ENCODE peak calls at places on chromosomes 11 and 22, in nine cellular contexts. S is stomach, C is SK-N-SH, B is upper lobe of left lung, F is Panc1, A is suprapubic skin, V is HCT116, P is HepG2, D is vagina. N is an unnamed sample.
A peak's percentile ranks its signal among the peaks of the same experiment; 100 is the strongest.

GRCh38 chr11:28505216-28505615 is 397.0 kb downstream of the METTL15 start:
- DNase-seq in S (no peak), D (no peak), P (no peak), V (no peak), F (no peak), A (no peak), C (no peak), B (no peak), N (no peak)

GRCh38 chr11:32500001-32500400 is 64.7 kb upstream of the WT1 start:
- DNase-seq in F (no peak), A (no peak), S (no peak), P (no peak), V (no peak), D (no peak), C (no peak), B (no peak), N (no peak)

GRCh38 chr11:60924110-60924905 is at the start of gene TMEM132A:
- DNase-seq in P (peak; percentile 37), C (peak; percentile 99), B (peak; percentile 91), F (no peak), A (no peak), V (peak; percentile 37), D (no peak), S (peak; percentile 82), N (peak; percentile 74)

GRCh38 chr11:126607374-126607773 is 251.9 kb downstream of the ST3GAL4 start:
- DNase-seq in F (peak; percentile 30), V (peak; percentile 31), S (peak; percentile 64), D (no peak), A (peak; percentile 58), B (no peak), C (peak; percentile 83), P (peak; percentile 33), N (peak; percentile 25)

GRCh38 chr11:2531987-2532703 is 87.3 kb downstream of the KCNQ1 start:
- DNase-seq in A (peak; percentile 70), C (no peak), B (peak; percentile 58), S (no peak), D (no peak), V (no peak), P (no peak), F (no peak), N (peak; percentile 8)

GRCh38 chr11:18312012-18312411 is 9.9 kb downstream of the HPS5 start:
- DNase-seq in D (no peak), A (no peak), S (no peak), V (no peak), P (no peak), F (no peak), C (no peak), B (no peak), N (no peak)

GRCh38 chr11:109939176-109939810 is 153.9 kb upstream of the ZC3H12C start:
- DNase-seq in P (peak; percentile 54), S (no peak), C (peak; percentile 50), B (no peak), A (no peak), F (peak; percentile 67), V (peak; percentile 85), D (no peak), N (peak; percentile 11)

GRCh38 chr11:111357150-111358037 is 21.7 kb downstream of the POU2AF1 start:
- DNase-seq in S (no peak), D (peak; percentile 78), B (peak; percentile 61), F (no peak), P (peak; percentile 35), V (no peak), C (peak; percentile 39), A (no peak), N (no peak)

GRCh38 chr11:117017456-117017855 is 80.8 kb downstream of the SIK3 start:
- DNase-seq in D (no peak), V (no peak), C (no peak), P (no peak), A (no peak), B (no peak), F (no peak), S (no peak), N (no peak)

GRCh38 chr11:117022526-117022925 is 75.7 kb downstream of the SIK3 start:
- DNase-seq in P (no peak), B (no peak), A (no peak), D (no peak), F (no peak), V (no peak), C (no peak), S (no peak), N (no peak)

GRCh38 chr11:117020873-117021564 is 77.2 kb downstream of the SIK3 start:
- DNase-seq in S (no peak), F (no peak), A (no peak), B (no peak), D (no peak), P (peak; percentile 83), V (no peak), C (no peak), N (no peak)

GRCh38 chr11:117019871-117020270 is 78.4 kb downstream of the SIK3 start:
- DNase-seq in A (no peak), D (no peak), S (no peak), F (no peak), P (peak; percentile 21), B (no peak), V (no peak), C (no peak), N (no peak)

DNA sequence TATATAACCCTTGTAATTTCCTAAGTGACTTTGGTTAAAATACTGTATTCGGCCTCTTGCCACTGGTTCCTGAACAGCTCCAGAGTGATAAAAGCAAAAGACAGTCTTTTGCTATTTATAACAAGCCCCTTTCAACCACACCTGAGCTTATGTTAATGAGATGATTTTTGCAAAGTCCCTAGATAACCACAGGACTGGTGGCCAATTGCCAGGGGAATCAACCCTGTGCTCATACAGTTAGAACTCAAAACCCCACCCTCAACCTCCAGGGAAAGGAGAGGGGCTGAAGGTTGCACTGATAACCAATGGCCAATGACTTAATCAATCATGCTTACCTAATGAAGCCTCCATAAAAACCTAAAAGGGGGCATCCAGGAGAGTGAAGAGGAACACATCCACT is 77.9 kb downstream of the SIK3 start:
- DNase-seq in V (no peak), S (no peak), D (no peak), F (no peak), P (no peak), C (no peak), B (no peak), A (no peak), N (peak; percentile 30)
- H3K27me3 ChIP-seq in V (no peaks in the 10 kb centered on the region), S (no peaks in the 10 kb centered on the region), D (no peaks in the 10 kb centered on the region), F (no peaks in the 10 kb centered on the region), P (no peaks in the 10 kb centered on the region), C (no peaks in the 10 kb centered on the region), B (no peaks in the 10 kb centered on the region), A (no peaks in the 10 kb centered on the region), N (no peaks in the 10 kb centered on the region)

GRCh38 chr11:64778473-64779298 is at the start of gene SF1:
- DNase-seq in D (peak; percentile 100), C (peak; percentile 95), A (peak; percentile 99), B (peak; percentile 98), S (peak; percentile 99), P (peak; percentile 100), F (peak; percentile 100), V (peak; percentile 100), N (peak; percentile 99)

GRCh38 chr11:64776875-64777274 is 1.5 kb downstream of the SF1 start:
- DNase-seq in V (no peak), D (no peak), A (no peak), S (no peak), C (no peak), F (no peak), B (no peak), P (no peak), N (no peak)

GRCh38 chr11:64778223-64778472 is 194 bp downstream of the SF1 start:
- DNase-seq in A (no peak), C (no peak), D (no peak), V (no peak), P (no peak), F (no peak), S (no peak), B (no peak), N (no peak)

GRCh38 chr11:64776425-64776824 is 1.9 kb downstream of the SF1 start:
- DNase-seq in P (no peak), F (no peak), C (no peak), D (no peak), B (no peak), V (no peak), A (no peak), S (no peak), N (no peak)

DNA sequence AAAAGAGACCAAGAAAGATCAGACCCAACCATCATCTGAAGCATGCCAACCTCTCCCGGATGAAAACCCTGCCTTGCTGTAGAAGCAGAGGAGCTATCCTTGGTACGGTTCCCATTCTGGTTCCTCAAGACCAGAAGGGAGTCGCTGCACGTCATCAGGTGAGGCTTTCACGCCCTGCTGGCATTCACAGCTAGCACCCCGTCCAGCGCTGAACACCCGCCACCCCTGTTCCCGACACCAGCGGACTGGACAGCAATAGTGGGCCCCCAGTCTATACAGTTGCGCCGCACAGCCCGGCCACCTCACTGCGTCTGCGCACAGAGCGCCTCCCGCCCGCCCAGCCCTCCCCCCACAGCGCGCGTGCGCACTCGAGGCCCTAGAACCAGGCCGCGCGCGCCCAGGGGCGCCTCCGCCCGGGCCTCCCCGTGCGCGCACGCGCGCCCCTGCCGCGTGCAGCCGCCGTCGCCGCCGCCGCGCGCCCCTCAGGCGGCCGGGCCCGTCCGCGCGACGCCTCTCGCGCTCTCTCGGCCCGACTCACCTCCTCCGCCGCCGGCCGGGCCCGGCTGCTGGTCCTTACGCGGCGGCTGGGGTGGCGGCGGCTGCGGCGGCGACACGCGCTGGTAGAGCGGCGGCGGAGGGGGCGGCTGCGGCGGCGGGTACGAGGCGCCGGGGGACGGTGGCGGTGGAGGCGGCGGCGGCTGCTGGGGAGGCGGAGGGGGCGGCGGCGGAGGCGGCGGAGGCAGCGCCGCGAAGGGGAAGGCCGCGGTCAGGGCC is 706 bp downstream of the SF1 start:
- DNase-seq in C (peak; percentile 96), B (peak; percentile 96), F (no peak), P (peak; percentile 58), S (peak; percentile 85), D (peak; percentile 94), V (no peak), A (peak; percentile 89), N (peak; percentile 84)
- TF ChIP-seq POLR2AphosphoS5 in C (no peak), B (peak; percentile 32), F (no peak), P (no peak), S (peak; percentile 34), D (no peak), V (peak; percentile 14), A (no peak), N (no peak)

GRCh38 chr11:125225401-125225800 is 60.9 kb downstream of the PKNOX2 start:
- DNase-seq in D (no peak), P (no peak), A (no peak), V (no peak), C (no peak), F (no peak), B (no peak), S (no peak), N (no peak)

GRCh38 chr11:125222494-125222893 is 57.9 kb downstream of the PKNOX2 start:
- DNase-seq in A (no peak), P (no peak), D (no peak), C (no peak), F (no peak), V (no peak), S (no peak), B (no peak), N (no peak)

GRCh38 chr11:125223901-125224331 is 59.4 kb downstream of the PKNOX2 start:
- DNase-seq in F (no peak), P (no peak), C (no peak), A (no peak), D (no peak), S (no peak), V (no peak), B (peak; percentile 57), N (no peak)

GRCh38 chr11:125226701-125227100 is 62.1 kb downstream of the PKNOX2 start:
- DNase-seq in V (no peak), A (no peak), F (no peak), C (no peak), S (no peak), D (no peak), B (no peak), P (no peak), N (no peak)

GRCh38 chr11:125224391-125225015 is 60.0 kb downstream of the PKNOX2 start:
- DNase-seq in P (peak; percentile 9), V (peak; percentile 8), F (no peak), C (peak; percentile 60), A (no peak), D (no peak), B (no peak), S (peak; percentile 40), N (no peak)
- TF ChIP-seq CTCF in P (peak; percentile 25), V (peak; percentile 43), F (no peak), C (peak; percentile 34), A (no peak), D (no peak), B (no peak), S (no peak), N (no peak)

DNA sequence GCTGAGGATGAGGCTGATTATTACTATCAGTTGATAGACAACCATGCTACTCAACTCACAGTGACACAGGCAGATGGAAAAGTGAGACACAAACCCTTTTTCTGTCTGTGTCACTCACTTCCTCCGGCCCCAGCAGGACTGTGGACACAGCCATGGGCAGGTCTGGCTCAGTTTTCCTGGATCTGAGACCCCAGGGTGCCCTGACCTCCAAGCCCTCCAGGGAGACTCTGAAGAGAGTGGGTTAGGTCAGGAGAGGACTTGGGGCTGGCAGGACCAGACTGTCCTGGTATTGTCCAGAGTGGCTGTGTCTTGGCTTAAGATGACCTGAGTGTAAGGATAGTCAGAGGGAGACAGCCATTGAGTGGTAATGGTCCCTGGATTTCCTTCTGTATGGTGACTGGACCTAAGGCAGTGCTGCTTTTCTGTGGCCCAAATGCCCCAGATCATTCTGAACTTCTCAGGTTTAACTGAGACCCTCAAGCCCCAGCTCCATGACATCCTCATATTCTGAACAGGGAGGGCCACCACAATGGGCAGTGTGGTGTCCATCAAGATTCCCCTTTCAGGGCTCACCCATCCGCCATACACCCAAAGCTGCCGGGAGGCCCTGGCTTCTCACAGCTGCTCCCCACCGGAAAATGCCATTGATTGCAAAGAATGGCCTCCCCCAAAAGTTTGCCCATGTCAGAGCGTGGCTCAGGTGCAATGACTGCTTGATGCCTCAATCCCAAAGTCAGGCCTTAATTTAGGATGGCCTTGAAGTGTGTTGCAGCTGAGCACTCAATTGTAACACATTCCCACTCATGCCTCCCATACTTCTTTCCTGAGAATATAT is 36.2 kb upstream of the PRAME start:
- DNase-seq in V (no peak), S (no peak), A (no peak), B (no peak), P (no peak), F (no peak), D (no peak), C (no peak), N (no peak)
- H3K27me3 ChIP-seq in V (no peaks in the 10 kb centered on the region), S (no peaks in the 10 kb centered on the region), A (peaks cover 17% of the 10 kb centered on the region), B (no peaks in the 10 kb centered on the region), P (peaks cover 4% of the 10 kb centered on the region), F (no peaks in the 10 kb centered on the region), D (no peaks in the 10 kb centered on the region), C (no peaks in the 10 kb centered on the region), N (peaks cover 5% of the 10 kb centered on the region)